ENCODE peak calls at places on chromosomes 13 and 19, in seven cellular contexts. J is GDM1; U is activated naive CD4-positive, alpha-beta T cell; T is T-helper 17 cell; Z is NCI-H69; Q is bronchial epithelial cell; B is GM04504. N is an unnamed sample.

GRCh38 chr19:1941146-1942077 is at the start of gene CSNK1G2:
- DNase-seq in B (no peak), U (peak), T (no peak), J (no peak), Q (no peak), Z (no peak), N (no peak)

GRCh38 chr19:29467824-29468401 is 57.9 kb upstream of the VSTM2B start:
- DNase-seq in J (no peak), U (no peak), T (no peak), B (peak), Q (peak), Z (peak), N (peak)

GRCh38 chr19:38850976-38851621 is 1.3 kb upstream of the HNRNPL start:
- DNase-seq in U (no peak), J (no peak), T (no peak), Z (peak), Q (no peak), B (no peak), N (no peak)

GRCh38 chr13:43783820-43784219 is 3.0 kb downstream of the ENOX1 start:
- DNase-seq in J (no peak), Z (peak), U (no peak), B (no peak), Q (peak), T (no peak), N (peak)

GRCh38 chr19:10612515-10613119 is 12.7 kb upstream of the SLC44A2 start:
- DNase-seq in J (no peak), Q (no peak), B (no peak), U (no peak), T (no peak), Z (no peak), N (no peak)

GRCh38 chr19:46404039-46404883 is 9.1 kb downstream of the CCDC8 start:
- DNase-seq in B (no peak), J (no peak), Q (no peak), T (no peak), Z (no peak), U (no peak), N (peak)

GRCh38 chr13:73782781-73783180 is 351.4 kb downstream of the KLF12 start:
- DNase-seq in Q (no peak), U (no peak), J (no peak), B (no peak), Z (peak), T (no peak), N (no peak)

GRCh38 chr13:98488736-98489135 is 88.2 kb downstream of the STK24 start:
- DNase-seq in Z (no peak), Q (no peak), U (no peak), J (no peak), B (no peak), T (no peak), N (no peak)

GRCh38 chr13:106498571-106498970 is 36.9 kb downstream of the EFNB2 start:
- DNase-seq in T (no peak), Q (no peak), U (no peak), B (no peak), Z (no peak), J (no peak), N (no peak)

GRCh38 chr13:94620286-94620896 is 18.7 kb downstream of the GPR180 start:
- DNase-seq in Z (peak), B (no peak), Q (peak), U (no peak), J (peak), T (no peak), N (peak)

GRCh38 chr19:14167594-14168138 is 31.3 kb upstream of the ASF1B start:
- DNase-seq in U (no peak), Q (no peak), J (no peak), Z (no peak), B (no peak), T (no peak), N (no peak)

GRCh38 chr19:53394522-53394973 is 401 bp upstream of the ZNF765 start:
- DNase-seq in B (peak), U (no peak), T (no peak), J (no peak), Z (peak), Q (no peak), N (peak)

GRCh38 chr13:49220856-49221614 is 897 bp downstream of the MLNR start:
- DNase-seq in U (no peak), Q (no peak), B (no peak), J (no peak), T (no peak), Z (no peak), N (no peak)

N was measured in PC-3.